ENCODE peak calls at places on chromosomes 5 and 9, in eight cellular contexts. F, C, J, K, S, I, T and Y are unnamed samples.
A peak's percentile ranks its signal among the peaks of the same experiment; 100 is the strongest.

GRCh38 chr5:68088302-68088701 is 127.3 kb upstream of the PIK3R1 start:
- DNase-seq in C (no peak), K (peak; percentile 22), S (no peak), T (no peak), F (no peak), J (no peak), I (no peak), Y (peak; percentile 86)

GRCh38 chr5:72543365-72543764 is 36.2 kb upstream of the ZNF366 start:
- DNase-seq in F (no peak), K (peak; percentile 78), I (no peak), C (no peak), S (no peak), J (no peak), T (no peak), Y (peak; percentile 91)

GRCh38 chr5:150544606-150545219 is 36.8 kb downstream of the NDST1 start:
- DNase-seq in T (peak; percentile 57), J (peak; percentile 74), C (peak; percentile 72), I (peak; percentile 78), K (peak; percentile 60), F (peak; percentile 89), S (peak; percentile 91), Y (no peak)

GRCh38 chr5:52580921-52581320 is 206.8 kb upstream of the ITGA1 start:
- DNase-seq in I (no peak), F (no peak), K (no peak), C (no peak), S (no peak), T (no peak), J (no peak), Y (peak; percentile 35)

GRCh38 chr9:69822091-69822750 is 1.6 kb downstream of the CFAP95 start:
- DNase-seq in S (peak; percentile 48), F (no peak), J (no peak), K (peak; percentile 79), C (no peak), T (no peak), I (no peak), Y (peak; percentile 46)

GRCh38 chr9:4284925-4285324 is 14.9 kb downstream of the GLIS3 start:
- DNase-seq in I (no peak), C (no peak), K (no peak), T (no peak), J (no peak), F (no peak), S (no peak), Y (no peak)

GRCh38 chr5:1090538-1090937 is 21.3 kb downstream of the SLC12A7 start:
- DNase-seq in C (no peak), T (no peak), K (peak; percentile 22), F (no peak), I (no peak), J (peak; percentile 69), S (no peak), Y (no peak)

GRCh38 chr5:139584137-139584536 is 23.0 kb downstream of the UBE2D2 start:
- DNase-seq in J (no peak), F (no peak), K (no peak), S (no peak), I (no peak), C (no peak), T (no peak), Y (no peak)

GRCh38 chr9:124274738-124275137 is 17.0 kb downstream of the NEK6 start:
- DNase-seq in I (no peak), S (no peak), K (no peak), C (no peak), J (no peak), T (no peak), F (no peak), Y (no peak)

GRCh38 chr9:131398204-131398603 is 4.3 kb downstream of the PRRC2B start:
- DNase-seq in T (no peak), S (no peak), J (no peak), F (no peak), K (no peak), C (no peak), I (no peak), Y (peak; percentile 64)

GRCh38 chr9:127131871-127132270 is 9.4 kb upstream of the ANGPTL2 start:
- DNase-seq in K (peak; percentile 79), S (peak; percentile 53), I (no peak), F (no peak), J (no peak), T (peak; percentile 15), C (no peak), Y (peak; percentile 87)

GRCh38 chr5:175535781-175536180 is 57.4 kb downstream of the SFXN1 start:
- DNase-seq in S (no peak), J (no peak), C (no peak), I (no peak), T (no peak), F (no peak), K (no peak), Y (no peak)

GRCh38 chr9:84436386-84437114 is 96.0 kb upstream of the SLC28A3 start:
- DNase-seq in K (no peak), F (no peak), C (no peak), J (peak; percentile 65), T (no peak), I (no peak), S (no peak), Y (no peak)

GRCh38 chr5:26833596-26833995 is 204.8 kb downstream of the CDH9 start:
- DNase-seq in K (peak; percentile 3), S (no peak), J (no peak), I (no peak), F (no peak), T (no peak), C (no peak), Y (no peak)

GRCh38 chr9:135126480-135127187 is 39.2 kb downstream of the OLFM1 start:
- DNase-seq in I (no peak), S (peak; percentile 44), T (peak; percentile 68), K (no peak), F (no peak), J (no peak), C (no peak), Y (peak; percentile 46)

GRCh38 chr5:150179221-150179620 is 10.6 kb upstream of the SLC6A7 start:
- DNase-seq in F (no peak), S (no peak), C (no peak), K (no peak), I (no peak), T (no peak), J (no peak), Y (no peak)

GRCh38 chr5:43274435-43275114 is 38.6 kb downstream of the HMGCS1 start:
- DNase-seq in T (no peak), C (no peak), F (peak; percentile 63), J (no peak), S (no peak), K (no peak), I (no peak), Y (no peak)

GRCh38 chr5:172866378-172866777 is 32.3 kb downstream of the ERGIC1 start:
- DNase-seq in J (no peak), C (no peak), S (no peak), T (no peak), K (no peak), I (no peak), F (no peak), Y (no peak)
- H3K4me1 ChIP-seq in J (peaks cover 89% of the 10 kb centered on the region), C (peaks cover 42% of the 10 kb centered on the region), S (peaks cover 2% of the 10 kb centered on the region), T (peaks cover 50% of the 10 kb centered on the region), K (peaks cover 43% of the 10 kb centered on the region), I (peaks cover 20% of the 10 kb centered on the region), F (peaks cover 66% of the 10 kb centered on the region), Y (peaks cover 46% of the 10 kb centered on the region)

DNA sequence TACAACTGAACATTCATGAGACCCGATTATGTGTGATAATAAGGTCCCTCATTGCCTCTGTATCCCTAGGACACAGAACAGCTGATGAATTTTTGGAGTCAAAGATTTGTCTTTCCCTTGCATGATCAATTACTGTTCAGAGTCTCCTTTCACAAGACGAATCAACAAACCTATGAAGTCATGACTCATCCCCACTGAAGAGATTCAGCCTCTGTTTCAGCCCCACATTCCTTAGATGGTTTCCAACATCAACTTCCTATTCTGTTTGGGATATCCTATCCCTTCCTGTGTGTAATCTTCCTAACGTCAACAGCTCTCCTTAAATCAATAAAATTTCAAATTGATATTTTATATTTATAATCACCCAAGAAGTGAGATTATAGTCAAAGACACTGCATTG is 199.0 kb downstream of the DNAH5 start:
- DNase-seq in S (peak; percentile 78), F (no peak), I (no peak), C (no peak), K (peak; percentile 59), J (no peak), T (no peak), Y (peak; percentile 77)
- H3K4me1 ChIP-seq in S (no peaks in the 10 kb centered on the region), F (no peaks in the 10 kb centered on the region), I (no peaks in the 10 kb centered on the region), C (no peaks in the 10 kb centered on the region), K (no peaks in the 10 kb centered on the region), J (no peaks in the 10 kb centered on the region), T (no peaks in the 10 kb centered on the region), Y (no peaks in the 10 kb centered on the region)

GRCh38 chr9:22045423-22045822 is 36.3 kb upstream of the CDKN2B start:
- DNase-seq in K (no peak), F (no peak), S (no peak), T (no peak), C (no peak), J (no peak), I (no peak), Y (no peak)
- H3K4me1 ChIP-seq in K (no peaks in the 10 kb centered on the region), F (no peaks in the 10 kb centered on the region), S (no peaks in the 10 kb centered on the region), T (peaks cover 18% of the 10 kb centered on the region), C (no peaks in the 10 kb centered on the region), J (no peaks in the 10 kb centered on the region), I (peaks cover 14% of the 10 kb centered on the region), Y (peaks cover 27% of the 10 kb centered on the region)

GRCh38 chr9:92963831-92964606 is 16.7 kb downstream of the FGD3 start:
- DNase-seq in C (peak; percentile 45), K (no peak), I (no peak), T (no peak), S (no peak), J (no peak), F (peak; percentile 70), Y (no peak)

GRCh38 chr9:92966518-92966800 is 19.1 kb downstream of the FGD3 start:
- DNase-seq in I (no peak), F (peak; percentile 46), T (no peak), J (no peak), C (peak; percentile 46), S (no peak), K (no peak), Y (no peak)

GRCh38 chr9:92965759-92966517 is 18.6 kb downstream of the FGD3 start:
- DNase-seq in K (no peak), J (no peak), C (peak; percentile 43), F (peak; percentile 61), I (no peak), T (no peak), S (no peak), Y (no peak)

GRCh38 chr9:92964607-92964975 is 17.3 kb downstream of the FGD3 start:
- DNase-seq in C (peak; percentile 47), K (no peak), F (peak; percentile 66), S (no peak), J (no peak), T (no peak), I (no peak), Y (no peak)

DNA sequence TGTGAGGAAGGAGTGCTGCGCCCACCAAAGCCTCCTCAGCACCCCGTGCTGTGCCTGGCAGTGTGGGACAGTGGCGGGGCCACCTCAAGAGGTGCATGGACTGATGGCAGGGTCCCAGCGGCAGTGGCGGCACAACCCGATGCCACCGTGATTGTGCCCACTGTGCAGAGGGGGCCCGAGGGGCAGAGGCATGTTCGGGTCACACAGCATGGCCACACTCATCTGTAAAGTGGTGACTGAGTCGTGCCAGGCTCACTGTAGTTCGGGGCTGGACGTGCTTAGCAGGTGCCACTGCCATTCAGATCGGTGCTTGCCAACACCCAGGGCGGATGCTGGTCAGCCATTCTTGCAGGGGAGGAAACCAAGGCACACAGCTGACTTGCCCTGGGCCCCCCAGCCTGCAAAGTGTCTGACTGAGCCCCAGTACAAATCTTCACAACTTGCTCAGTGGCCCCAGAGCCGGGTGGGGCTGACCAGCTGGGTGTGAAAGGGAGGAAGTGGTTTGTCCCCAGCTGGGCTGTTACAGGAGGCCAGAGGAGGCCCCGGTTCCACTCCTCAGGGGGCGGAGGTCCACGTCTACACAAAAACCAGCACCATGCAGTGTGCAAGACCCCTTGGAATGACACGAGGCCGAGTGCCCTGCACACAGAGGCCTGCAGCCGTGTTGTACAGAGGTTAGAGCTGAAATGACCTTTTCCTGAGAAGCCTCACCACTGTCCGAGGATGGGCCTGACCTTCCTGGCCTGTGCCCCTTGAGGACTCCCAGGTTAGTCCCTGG is 17.8 kb downstream of the FGD3 start:
- DNase-seq in J (peak; percentile 49), C (peak; percentile 37), K (no peak), F (peak; percentile 77), S (no peak), T (no peak), I (no peak), Y (no peak)
- H3K4me1 ChIP-seq in J (peaks cover 11% of the 10 kb centered on the region), C (no peaks in the 10 kb centered on the region), K (peaks cover 22% of the 10 kb centered on the region), F (peaks cover 23% of the 10 kb centered on the region), S (no peaks in the 10 kb centered on the region), T (no peaks in the 10 kb centered on the region), I (peaks cover 5% of the 10 kb centered on the region), Y (peaks cover 3% of the 10 kb centered on the region)